ENCODE peak calls at places on chromosomes 11 and 22, in ten cellular contexts. S is GM10248; O is fibroblast of pulmonary artery; R is NCI-H2107; W is stimulated activated CD4-positive, alpha-beta T cell treated with anti-CD3 and anti-CD28 coated beads, Interleukin-2, amount 100 ng/mL, for 24 hours; F is T follicular helper cell; M is NCI-H2081; H is RWPE1; Y is hepatic stellate cell; K is activated CD4-positive, alpha-beta T cell treated with anti-CD3 and anti-CD28 coated beads for 24 hours. J is an unnamed sample.

GRCh38 chr11:45843158-45843924 is 3.9 kb upstream of the CRY2 start:
- DNase-seq in W (peak; percentile 89), Y (peak; percentile 85), O (peak; percentile 91), R (peak; percentile 82), K (peak; percentile 84), H (peak; percentile 87), M (peak; percentile 90), F (peak; percentile 89), S (peak; percentile 85), J (peak; percentile 79)

GRCh38 chr11:68903631-68904457 is at the start of the genes IGHMBP2 and MRPL21:
- DNase-seq in F (peak; percentile 71), S (peak; percentile 94), O (peak; percentile 85), W (peak; percentile 87), H (peak; percentile 88), K (peak; percentile 73), Y (peak; percentile 89), M (peak; percentile 83), R (peak; percentile 78), J (peak; percentile 82)

GRCh38 chr22:50139843-50140415 is 30.6 kb upstream of the PANX2 start:
- DNase-seq in W (no peak), H (no peak), K (no peak), R (peak; percentile 88), Y (no peak), O (peak; percentile 20), F (no peak), S (no peak), M (peak; percentile 94), J (no peak)

GRCh38 chr22:24486501-24486921 is 8.6 kb upstream of the UPB1 start:
- DNase-seq in K (no peak), F (no peak), W (no peak), R (no peak), O (peak; percentile 70), M (no peak), S (no peak), H (peak; percentile 45), Y (peak; percentile 69), J (peak; percentile 74)

GRCh38 chr22:42188808-42189447 is 58.3 kb upstream of the CYP2D6 start:
- DNase-seq in K (no peak), Y (no peak), M (no peak), W (no peak), O (no peak), S (no peak), F (no peak), H (peak; percentile 70), R (no peak), J (no peak)

GRCh38 chr11:11416917-11417316 is 63.9 kb upstream of the CSNK2A3 start:
- DNase-seq in H (peak; percentile 85), S (no peak), K (no peak), M (no peak), F (no peak), Y (peak; percentile 25), O (peak; percentile 38), R (no peak), W (no peak), J (no peak)

GRCh38 chr11:43746670-43747069 is 66.1 kb downstream of the HSD17B12 start:
- DNase-seq in W (no peak), R (no peak), O (no peak), S (no peak), H (no peak), F (no peak), M (no peak), Y (no peak), K (no peak), J (no peak)

GRCh38 chr11:79092791-79093313 is 348.0 kb downstream of the TENM4 start:
- DNase-seq in S (no peak), R (no peak), Y (peak; percentile 57), W (no peak), O (peak; percentile 99), H (peak; percentile 94), F (no peak), M (no peak), K (no peak), J (peak; percentile 29)

GRCh38 chr11:129283141-129283540 is 91.0 kb upstream of the ARHGAP32 start:
- DNase-seq in F (no peak), W (no peak), M (no peak), K (no peak), Y (no peak), H (peak; percentile 40), S (no peak), R (no peak), O (no peak), J (no peak)

GRCh38 chr11:12269104-12269441 is 108.3 kb upstream of the PARVA start:
- DNase-seq in M (peak; percentile 15), S (no peak), H (peak; percentile 37), F (no peak), Y (peak; percentile 83), K (no peak), W (no peak), O (peak; percentile 86), R (no peak), J (no peak)

GRCh38 chr11:107747622-107748021 is 35.8 kb upstream of the SLN start:
- DNase-seq in F (no peak), H (no peak), Y (no peak), K (no peak), O (no peak), S (no peak), M (no peak), W (no peak), R (no peak), J (no peak)

GRCh38 chr11:30868495-30869130 is 282.5 kb upstream of the MPPED2 start:
- DNase-seq in K (no peak), R (no peak), O (no peak), H (no peak), F (no peak), S (no peak), M (peak; percentile 60), Y (no peak), W (no peak), J (no peak)

GRCh38 chr11:64638017-64638664 is 47.1 kb downstream of the SLC22A12 start:
- DNase-seq in S (no peak), K (no peak), F (no peak), M (peak; percentile 36), O (no peak), W (no peak), H (no peak), Y (no peak), R (no peak), J (peak; percentile 33)

GRCh38 chr22:37906364-37907008 is 389 bp downstream of the MICALL1 start:
- DNase-seq in R (no peak), M (no peak), O (no peak), K (no peak), Y (no peak), H (no peak), W (peak; percentile 42), S (peak; percentile 75), F (no peak), J (no peak)

GRCh38 chr11:35088676-35089075 is 50.3 kb upstream of the CD44 start:
- DNase-seq in O (peak; percentile 51), R (no peak), W (no peak), M (no peak), H (peak; percentile 53), F (no peak), Y (no peak), S (no peak), K (no peak), J (peak; percentile 88)

GRCh38 chr11:111291764-111292163 is 6.6 kb upstream of the POU2AF3 start:
- DNase-seq in W (no peak), O (no peak), M (no peak), R (no peak), K (no peak), H (no peak), S (no peak), Y (no peak), F (no peak), J (no peak)

GRCh38 chr22:31192513-31192912 is 19.6 kb upstream of the LIMK2 start:
- DNase-seq in F (no peak), M (no peak), K (no peak), H (no peak), W (no peak), Y (no peak), R (no peak), O (peak; percentile 49), S (no peak), J (no peak)

GRCh38 chr11:120104041-120104440 is 33.9 kb downstream of the TRIM29 start:
- DNase-seq in K (no peak), W (no peak), R (no peak), M (no peak), F (no peak), O (no peak), H (no peak), Y (no peak), S (no peak), J (no peak)

GRCh38 chr11:8102296-8102915 is 21.4 kb downstream of the TUB start:
- DNase-seq in O (no peak), W (no peak), M (no peak), H (no peak), K (no peak), Y (no peak), R (no peak), S (no peak), F (no peak), J (no peak)

GRCh38 chr22:36104988-36105387 is 55.6 kb downstream of the APOL3 start:
- DNase-seq in K (no peak), R (no peak), F (no peak), H (no peak), M (no peak), Y (no peak), W (no peak), O (no peak), S (no peak), J (no peak)

GRCh38 chr22:35439365-35439717 is 39.4 kb downstream of the MCM5 start:
- DNase-seq in Y (no peak), S (no peak), W (no peak), M (no peak), F (no peak), K (no peak), H (no peak), O (no peak), R (no peak), J (no peak)

GRCh38 chr11:59559886-59560285 is 48.5 kb downstream of the OR4D9 start:
- DNase-seq in H (no peak), K (no peak), R (no peak), O (no peak), M (no peak), S (no peak), W (no peak), Y (no peak), F (no peak), J (no peak)

GRCh38 chr11:96122601-96123044 is 198.7 kb upstream of the MTMR2 start:
- DNase-seq in R (peak; percentile 53), S (no peak), K (no peak), O (no peak), H (peak; percentile 74), F (no peak), W (no peak), Y (no peak), M (no peak), J (no peak)

GRCh38 chr22:30325724-30326703 is 727 bp downstream of the TBC1D10A start:
- DNase-seq in Y (no peak), M (no peak), K (no peak), R (no peak), F (peak; percentile 13), H (no peak), S (peak; percentile 51), W (peak; percentile 41), O (no peak), J (no peak)

GRCh38 chr22:29555065-29555644 is 1.6 kb upstream of the THOC5 start:
- DNase-seq in K (no peak), Y (no peak), O (peak; percentile 14), M (no peak), S (no peak), F (no peak), R (no peak), W (no peak), H (no peak), J (no peak)

GRCh38 chr11:74949748-74950127 is 672 bp downstream of the SPCS2 start:
- DNase-seq in R (no peak), M (no peak), H (no peak), F (no peak), S (no peak), W (no peak), O (no peak), K (no peak), Y (peak; percentile 32), J (no peak)

GRCh38 chr11:35103366-35104194 is 35.4 kb upstream of the CD44 start:
- DNase-seq in M (no peak), W (no peak), K (no peak), Y (no peak), H (no peak), F (no peak), O (no peak), R (no peak), S (no peak), J (no peak)

GRCh38 chr11:3164138-3164539 is 971 bp downstream of the OSBPL5 start:
- DNase-seq in Y (no peak), F (no peak), R (no peak), O (no peak), K (no peak), S (no peak), H (no peak), M (no peak), W (no peak), J (no peak)